ENCODE peak calls at places on chromosomes 16 and 17, in four cellular contexts. One of them, this sample, is unnamed.
A peak's percentile ranks its signal among the peaks of the same experiment; 100 is the strongest.

GRCh38 chr17:20103454-20104448 is 94.6 kb downstream of the SPECC1 start:
- DNase-seq in HCT116: no peak
- DNase-seq in erythroblast: no peak
- DNase-seq in HepG2: no peak
- DNase-seq in this sample: no peak

GRCh38 chr16:79307214-79307613 is 293.3 kb downstream of the MAF start:
- DNase-seq in HCT116: no peak
- DNase-seq in erythroblast: no peak
- DNase-seq in HepG2: no peak
- DNase-seq in this sample: no peak

GRCh38 chr16:83835972-83836566 is 28.3 kb downstream of the HSBP1 start:
- DNase-seq in HCT116: peak; percentile 51
- DNase-seq in HepG2: no peak
- DNase-seq in erythroblast: peak; percentile 4
- DNase-seq in this sample: peak; percentile 33

GRCh38 chr16:79920685-79921084 is 320.1 kb upstream of the MAF start:
- DNase-seq in HepG2: no peak
- DNase-seq in HCT116: no peak
- DNase-seq in erythroblast: no peak
- DNase-seq in this sample: no peak

GRCh38 chr16:77331802-77332586 is 102.8 kb downstream of the ADAMTS18 start:
- DNase-seq in HepG2: no peak
- DNase-seq in erythroblast: no peak
- DNase-seq in HCT116: no peak
- DNase-seq in this sample: no peak

GRCh38 chr17:36849871-36850348 is 87.4 kb upstream of the LHX1 start:
- DNase-seq in erythroblast: peak; percentile 33
- DNase-seq in HepG2: no peak
- DNase-seq in HCT116: peak; percentile 51
- DNase-seq in this sample: peak; percentile 40

GRCh38 chr17:8861482-8862181 is 5.8 kb downstream of the PIK3R6 start:
- DNase-seq in erythroblast: peak; percentile 33
- DNase-seq in HCT116: no peak
- DNase-seq in HepG2: no peak
- DNase-seq in this sample: no peak

GRCh38 chr17:29195465-29196081 is 15.4 kb upstream of the MYO18A start:
- DNase-seq in HCT116: no peak
- DNase-seq in erythroblast: no peak
- DNase-seq in HepG2: no peak
- DNase-seq in this sample: no peak

GRCh38 chr16:278863-279366 is 1.5 kb upstream of the ARHGDIG start:
- DNase-seq in HepG2: peak; percentile 12
- DNase-seq in erythroblast: peak; percentile 81
- DNase-seq in HCT116: no peak
- DNase-seq in this sample: peak; percentile 92

GRCh38 chr16:67449739-67450138 is 18.8 kb downstream of the HSD11B2 start:
- DNase-seq in erythroblast: no peak
- DNase-seq in HCT116: no peak
- DNase-seq in HepG2: no peak
- DNase-seq in this sample: no peak

GRCh38 chr17:4679652-4680051 is 24.3 kb downstream of the PELP1 start:
- DNase-seq in HCT116: peak; percentile 32
- DNase-seq in erythroblast: no peak
- DNase-seq in HepG2: no peak
- DNase-seq in this sample: peak; percentile 51

GRCh38 chr17:74431568-74432483 is at the start of gene GPRC5C:
- DNase-seq in HCT116: peak; percentile 66
- DNase-seq in erythroblast: no peak
- DNase-seq in HepG2: peak; percentile 95
- DNase-seq in this sample: no peak

GRCh38 chr17:681738-682137 is 32.9 kb downstream of the VPS53 start:
- DNase-seq in erythroblast: no peak
- DNase-seq in HepG2: no peak
- DNase-seq in HCT116: no peak
- DNase-seq in this sample: no peak

GRCh38 chr17:9356488-9356911 is 219.1 kb downstream of the STX8 start:
- DNase-seq in erythroblast: no peak
- DNase-seq in HCT116: no peak
- DNase-seq in HepG2: no peak
- DNase-seq in this sample: no peak

GRCh38 chr16:9092282-9092962 is 978 bp downstream of the HAPSTR1 start:
- DNase-seq in HepG2: peak; percentile 41
- DNase-seq in HCT116: no peak
- DNase-seq in erythroblast: peak; percentile 57
- DNase-seq in this sample: no peak

GRCh38 chr16:9091867-9092281 is 430 bp downstream of the HAPSTR1 start:
- DNase-seq in HCT116: no peak
- DNase-seq in HepG2: no peak
- DNase-seq in erythroblast: peak; percentile 73
- DNase-seq in this sample: peak; percentile 23

GRCh38 chr16:9094008-9094846 is 2.8 kb downstream of the HAPSTR1 start:
- DNase-seq in HCT116: no peak
- DNase-seq in erythroblast: no peak
- DNase-seq in HepG2: no peak
- DNase-seq in this sample: no peak

GRCh38 chr16:9090960-9091866 is at the start of gene HAPSTR1:
- DNase-seq in HCT116: peak; percentile 100
- DNase-seq in HepG2: peak; percentile 100
- DNase-seq in erythroblast: peak; percentile 100
- DNase-seq in this sample: peak; percentile 91

GRCh38 chr16:9092963-9093477 is 1.6 kb downstream of the HAPSTR1 start:
- DNase-seq in HCT116: no peak
- DNase-seq in HepG2: no peak
- DNase-seq in erythroblast: peak; percentile 72
- DNase-seq in this sample: no peak
- TF ChIP-seq POLR2A in HCT116: no peak
- TF ChIP-seq POLR2A in HepG2: no peak
- TF ChIP-seq POLR2A in erythroblast: no peak
- TF ChIP-seq POLR2A in this sample: no peak

GRCh38 chr17:19013226-19013625 is 8.7 kb upstream of the FAM83G start:
- DNase-seq in HCT116: no peak
- DNase-seq in erythroblast: no peak
- DNase-seq in HepG2: no peak
- DNase-seq in this sample: no peak

GRCh38 chr17:19009970-19010369 is 5.4 kb upstream of the FAM83G start:
- DNase-seq in HCT116: no peak
- DNase-seq in erythroblast: no peak
- DNase-seq in HepG2: no peak
- DNase-seq in this sample: no peak

GRCh38 chr17:19011581-19011980 is 7.0 kb upstream of the FAM83G start:
- DNase-seq in HCT116: no peak
- DNase-seq in HepG2: no peak
- DNase-seq in erythroblast: no peak
- DNase-seq in this sample: no peak

GRCh38 chr17:19012171-19013080 is 7.9 kb upstream of the FAM83G start:
- DNase-seq in HCT116: no peak
- DNase-seq in HepG2: no peak
- DNase-seq in erythroblast: no peak
- DNase-seq in this sample: no peak

GRCh38 chr17:19010729-19011505 is 6.4 kb upstream of the FAM83G start:
- DNase-seq in erythroblast: no peak
- DNase-seq in HepG2: peak; percentile 46
- DNase-seq in HCT116: no peak
- DNase-seq in this sample: no peak
- TF ChIP-seq POLR2A in erythroblast: no peak
- TF ChIP-seq POLR2A in HepG2: no peak
- TF ChIP-seq POLR2A in HCT116: no peak
- TF ChIP-seq POLR2A in this sample: no peak

GRCh38 chr16:23862556-23862955 is 26.8 kb downstream of the PRKCB start:
- DNase-seq in HepG2: no peak
- DNase-seq in HCT116: no peak
- DNase-seq in erythroblast: no peak
- DNase-seq in this sample: no peak
- TF ChIP-seq POLR2A in HepG2: no peak
- TF ChIP-seq POLR2A in HCT116: no peak
- TF ChIP-seq POLR2A in erythroblast: no peak
- TF ChIP-seq POLR2A in this sample: no peak

GRCh38 chr16:54437361-54437760 is 150.8 kb upstream of the IRX3 start:
- DNase-seq in erythroblast: no peak
- DNase-seq in HCT116: no peak
- DNase-seq in HepG2: no peak
- DNase-seq in this sample: no peak

GRCh38 chr16:54434859-54435258 is 148.3 kb upstream of the IRX3 start:
- DNase-seq in erythroblast: no peak
- DNase-seq in HCT116: no peak
- DNase-seq in HepG2: no peak
- DNase-seq in this sample: no peak

GRCh38 chr16:54437921-54438320 is 151.3 kb upstream of the IRX3 start:
- DNase-seq in erythroblast: no peak
- DNase-seq in HCT116: no peak
- DNase-seq in HepG2: no peak
- DNase-seq in this sample: no peak

GRCh38 chr16:54438469-54438868 is 151.9 kb upstream of the IRX3 start:
- DNase-seq in erythroblast: no peak
- DNase-seq in HepG2: no peak
- DNase-seq in HCT116: no peak
- DNase-seq in this sample: no peak

DNA sequence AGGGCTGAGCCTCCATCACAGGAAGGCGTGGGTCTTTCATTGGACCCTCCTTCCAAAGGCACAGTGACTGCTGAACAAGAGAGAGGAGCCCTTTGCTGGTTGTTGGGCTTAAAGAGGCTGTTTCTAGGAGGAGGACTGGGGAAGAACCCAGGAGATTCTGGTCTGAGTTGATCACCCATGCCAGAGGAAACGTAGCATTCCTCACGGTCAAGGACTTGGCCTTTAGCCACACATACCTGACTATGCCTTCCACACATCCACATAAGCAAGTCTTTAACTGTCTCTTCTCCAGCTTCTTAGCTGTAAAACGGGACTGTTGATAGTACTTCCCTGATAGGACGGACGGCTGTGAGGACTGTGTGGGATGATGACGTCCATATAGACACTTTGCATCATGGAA is 149.8 kb upstream of the IRX3 start:
- DNase-seq in HCT116: no peak
- DNase-seq in HepG2: no peak
- DNase-seq in erythroblast: no peak
- DNase-seq in this sample: no peak
- TF ChIP-seq POLR2A in HCT116: no peak
- TF ChIP-seq POLR2A in HepG2: no peak
- TF ChIP-seq POLR2A in erythroblast: no peak
- TF ChIP-seq POLR2A in this sample: no peak